ENCODE peak calls at places on chromosomes 3 and 15, in seven cellular contexts. Y, B, E, F, V, P and J are unnamed samples.

GRCh38 chr3:181176610-181177009 is 187.1 kb upstream of the DNAJC19 start:
- DNase-seq in Y (peak; percentile 27), B (peak; percentile 48), E (peak; percentile 31), F (peak; percentile 83), V (peak; percentile 75), P (no peak), J (no peak)

GRCh38 chr3:187743195-187744141 is 1.8 kb downstream of the BCL6 start:
- DNase-seq in Y (peak; percentile 67), B (peak; percentile 69), E (peak; percentile 76), F (peak; percentile 46), V (peak; percentile 35), P (peak; percentile 80), J (peak; percentile 29)

GRCh38 chr3:174016186-174016585 is 618.6 kb downstream of the NLGN1 start:
- DNase-seq in Y (no peak), B (no peak), E (no peak), F (no peak), V (no peak), P (no peak), J (no peak)

GRCh38 chr3:195015021-195015420 is 255.9 kb downstream of the XXYLT1 start:
- DNase-seq in Y (no peak), B (no peak), E (no peak), F (no peak), V (no peak), P (peak; percentile 15), J (no peak)

GRCh38 chr3:105352976-105353375 is 13.7 kb upstream of the ALCAM start:
- DNase-seq in Y (no peak), B (no peak), E (no peak), F (no peak), V (no peak), P (no peak), J (no peak)

GRCh38 chr3:128625409-128625945 is 25.1 kb downstream of the RPN1 start:
- DNase-seq in Y (no peak), B (no peak), E (no peak), F (no peak), V (no peak), P (no peak), J (no peak)

GRCh38 chr3:47512416-47513124 is 942 bp downstream of the ELP6 start:
- DNase-seq in Y (peak; percentile 22), B (peak; percentile 30), E (peak; percentile 36), F (no peak), V (no peak), P (peak; percentile 36), J (no peak)

GRCh38 chr15:53310709-53311108 is 448.8 kb downstream of the WDR72 start:
- DNase-seq in Y (no peak), B (no peak), E (no peak), F (no peak), V (no peak), P (no peak), J (no peak)

GRCh38 chr15:64045774-64046346 is 425 bp downstream of the DAPK2 start:
- DNase-seq in Y (no peak), B (no peak), E (no peak), F (no peak), V (no peak), P (no peak), J (no peak)

GRCh38 chr3:52742418-52743041 is 28.2 kb downstream of the NEK4 start:
- DNase-seq in Y (no peak), B (no peak), E (no peak), F (peak; percentile 18), V (peak; percentile 0), P (no peak), J (peak; percentile 13)

GRCh38 chr3:137746808-137747207 is 17.3 kb upstream of the SOX14 start:
- DNase-seq in Y (no peak), B (no peak), E (no peak), F (no peak), V (no peak), P (no peak), J (no peak)

GRCh38 chr3:12541625-12542024 is 3.7 kb downstream of the MKRN2OS start:
- DNase-seq in Y (no peak), B (no peak), E (no peak), F (peak; percentile 22), V (no peak), P (no peak), J (no peak)

GRCh38 chr3:42220436-42220835 is 45.5 kb downstream of the CCK start:
- DNase-seq in Y (no peak), B (no peak), E (no peak), F (no peak), V (no peak), P (no peak), J (no peak)

GRCh38 chr3:140830391-140830790 is 111.2 kb upstream of the SLC25A36 start:
- DNase-seq in Y (no peak), B (no peak), E (no peak), F (no peak), V (no peak), P (no peak), J (no peak)

GRCh38 chr3:111669926-111670630 is 74.9 kb upstream of the ZBED2 start:
- DNase-seq in Y (no peak), B (no peak), E (no peak), F (no peak), V (no peak), P (no peak), J (no peak)

GRCh38 chr3:43748179-43748578 is 57.4 kb downstream of the ABHD5 start:
- DNase-seq in Y (no peak), B (no peak), E (no peak), F (no peak), V (no peak), P (no peak), J (no peak)

GRCh38 chr3:139456391-139456790 is 19.9 kb downstream of the RBP2 start:
- DNase-seq in Y (no peak), B (no peak), E (no peak), F (no peak), V (no peak), P (no peak), J (no peak)